ENCODE peak calls at places on chromosomes 13 and 19, in seven cellular contexts. O is activated CD4-positive, alpha-beta T cell treated with anti-CD3 and anti-CD28 coated beads, Interleukin-2, amount 50 U/mL, for 1 hour; J is GM03348; H is anterior cingulate cortex; X is heart right ventricle; P is amniotic stem cell; A is smooth muscle cell of the brain vasculature. Q is an unnamed sample.

GRCh38 chr13:34031629-34032028 is 213.7 kb downstream of the RFC3 start:
- DNase-seq in O (no peak), J (no peak), H (no peak), X (no peak), P (no peak), A (no peak), Q (no peak)

GRCh38 chr13:112392719-112393118 is 16.6 kb downstream of the SPACA7 start:
- DNase-seq in O (no peak), J (no peak), H (no peak), X (no peak), P (no peak), A (no peak), Q (no peak)

GRCh38 chr19:8320564-8321066 is 560 bp downstream of the NDUFA7 start:
- DNase-seq in O (no peak), J (no peak), H (no peak), X (no peak), P (no peak), A (no peak), Q (no peak)

GRCh38 chr13:48318014-48318713 is 14.6 kb downstream of the RB1 start:
- DNase-seq in O (no peak), J (no peak), H (no peak), X (peak; percentile 30), P (no peak), A (no peak), Q (no peak)

GRCh38 chr13:49053215-49053614 is 77.5 kb downstream of the FNDC3A start:
- DNase-seq in O (no peak), J (no peak), H (no peak), X (no peak), P (no peak), A (no peak), Q (no peak)

GRCh38 chr13:31951215-31951678 is 80.3 kb upstream of the FRY start:
- DNase-seq in O (no peak), J (peak; percentile 22), H (peak; percentile 2), X (peak; percentile 43), P (no peak), A (no peak), Q (no peak)

GRCh38 chr13:24905242-24905641 is 141.3 kb downstream of the RNF17 start:
- DNase-seq in O (no peak), J (peak; percentile 23), H (no peak), X (no peak), P (no peak), A (no peak), Q (no peak)

GRCh38 chr13:77832339-77833100 is 86.1 kb downstream of the EDNRB start:
- DNase-seq in O (no peak), J (no peak), H (no peak), X (no peak), P (no peak), A (no peak), Q (no peak)

GRCh38 chr13:54241719-54242118 is 1213.1 kb downstream of the OLFM4 start:
- DNase-seq in O (no peak), J (no peak), H (no peak), X (no peak), P (no peak), A (no peak), Q (no peak)

GRCh38 chr19:10921199-10921879 is 7.1 kb downstream of the YIPF2 start:
- DNase-seq in O (no peak), J (no peak), H (peak; percentile 36), X (no peak), P (no peak), A (no peak), Q (no peak)

GRCh38 chr13:112096959-112097358 is 30.0 kb downstream of the SOX1 start:
- DNase-seq in O (no peak), J (no peak), H (no peak), X (no peak), P (no peak), A (no peak), Q (no peak)

GRCh38 chr13:41706189-41706588 is 248.8 kb downstream of the RGCC start:
- DNase-seq in O (no peak), J (no peak), H (no peak), X (no peak), P (no peak), A (no peak), Q (no peak)

GRCh38 chr19:6723108-6723618 is 2.7 kb upstream of the C3 start:
- DNase-seq in O (no peak), J (peak; percentile 51), H (no peak), X (no peak), P (no peak), A (no peak), Q (no peak)

GRCh38 chr19:48258350-48258749 is 2.6 kb upstream of the CARD8 start:
- DNase-seq in O (no peak), J (no peak), H (no peak), X (no peak), P (no peak), A (no peak), Q (no peak)

GRCh38 chr13:107743523-107743922 is 471.8 kb downstream of the LIG4 start:
- DNase-seq in O (no peak), J (no peak), H (no peak), X (no peak), P (no peak), A (no peak), Q (no peak)